ENCODE peak calls at places on chromosomes 16 and 17, in five cellular contexts. W, H, T, Y and N are unnamed samples. For H3K4me1, the result is how much of the 10 kb centered on the place peaks cover.

GRCh38 chr17:67110619-67111018 is 66.3 kb downstream of the CACNG1 start:
- DNase-seq in H (no peak), T (no peak), Y (no peak), W (no peak), N (no peak)

GRCh38 chr16:57723170-57723569 is 12.4 kb upstream of the KATNB1 start:
- DNase-seq in H (no peak), Y (no peak), W (no peak), T (no peak), N (no peak)

GRCh38 chr17:34840758-34841157 is 120.5 kb downstream of the CCT6B start:
- DNase-seq in T (no peak), H (no peak), Y (no peak), W (peak), N (no peak)

GRCh38 chr16:86455116-86455515 is 55.2 kb upstream of the FOXF1 start:
- DNase-seq in Y (no peak), H (no peak), W (no peak), T (no peak), N (no peak)

GRCh38 chr16:67987460-67988160 is 7.3 kb upstream of the DPEP3 start:
- DNase-seq in T (peak), Y (no peak), W (no peak), H (no peak), N (peak)

GRCh38 chr16:9136596-9136995 is 45.2 kb downstream of the HAPSTR1 start:
- DNase-seq in W (no peak), H (no peak), T (no peak), Y (no peak), N (no peak)

GRCh38 chr17:7984904-7985303 is 17.5 kb upstream of the GUCY2D start:
- DNase-seq in H (no peak), W (no peak), Y (no peak), T (no peak), N (no peak)

GRCh38 chr16:28210979-28211505 is 723 bp downstream of the XPO6 start:
- DNase-seq in Y (peak), W (peak), H (peak), T (peak), N (peak)

GRCh38 chr17:40097087-40097486 is 3.3 kb downstream of the NR1D1 start:
- DNase-seq in Y (no peak), W (no peak), T (peak), H (no peak), N (no peak)
- H3K4me1 ChIP-seq in Y (under half), W (half or more), T (half or more), H (half or more), N (under half)

DNA sequence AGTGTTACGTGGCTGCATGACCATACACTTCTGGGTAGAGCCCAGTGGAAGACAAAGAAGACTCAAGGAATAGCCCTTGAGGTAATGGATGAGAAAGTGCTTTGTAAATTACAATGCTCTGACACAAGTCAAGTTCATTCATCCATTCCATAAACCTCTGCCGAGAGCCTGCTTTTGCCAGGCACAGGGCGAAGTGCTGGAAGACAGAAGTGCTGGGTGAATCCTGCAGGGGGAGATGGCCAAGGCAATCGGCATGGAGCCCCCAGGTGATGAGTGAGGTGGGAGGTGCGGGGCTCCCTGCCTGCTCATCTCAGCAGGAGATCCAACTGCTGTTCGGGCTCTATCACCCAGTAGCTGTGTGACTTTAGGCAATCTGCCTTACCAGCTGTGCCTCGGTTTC is 2.8 kb upstream of the SOCS3 start:
- DNase-seq in W (no peak), Y (no peak), T (no peak), H (no peak), N (no peak)
- H3K4me3 ChIP-seq in W (no peak), Y (no peak), T (no peak), H (no peak), N (no peak)

GRCh38 chr16:240559-240958 is 5.9 kb downstream of the FAM234A start:
- DNase-seq in W (no peak), T (no peak), Y (peak), H (no peak), N (no peak)
- H3K4me1 ChIP-seq in W (under half), T (under half), Y (under half), H (under half), N (under half)

GRCh38 chr16:35598696-35599332 is 2139.4 kb downstream of the TP53TG3F start:
- DNase-seq in W (no peak), Y (no peak), H (no peak), T (peak), N (no peak)

GRCh38 chr16:35596467-35596866 is 2137.1 kb downstream of the TP53TG3F start:
- DNase-seq in H (no peak), Y (no peak), T (no peak), W (no peak), N (no peak)

GRCh38 chr16:35602116-35602515 is 2142.7 kb downstream of the TP53TG3F start:
- DNase-seq in H (no peak), W (no peak), Y (no peak), T (no peak), N (no peak)

GRCh38 chr16:35599429-35600165 is 2140.2 kb downstream of the TP53TG3F start:
- DNase-seq in H (no peak), T (no peak), W (no peak), Y (no peak), N (no peak)
- H3K4me3 ChIP-seq in H (no peak), T (no peak), W (no peak), Y (no peak), N (no peak)

GRCh38 chr17:44108440-44109311 is 14.8 kb downstream of the HDAC5 start:
- DNase-seq in W (no peak), H (peak), T (peak), Y (peak), N (peak)

GRCh38 chr17:44106801-44107200 is 16.6 kb downstream of the HDAC5 start:
- DNase-seq in Y (no peak), T (no peak), W (no peak), H (no peak), N (no peak)

GRCh38 chr17:44102845-44103622 is 20.4 kb downstream of the HDAC5 start:
- DNase-seq in H (no peak), T (no peak), W (no peak), Y (no peak), N (no peak)

GRCh38 chr17:44105941-44106340 is 17.5 kb downstream of the HDAC5 start:
- DNase-seq in H (no peak), W (no peak), Y (no peak), T (no peak), N (no peak)

DNA sequence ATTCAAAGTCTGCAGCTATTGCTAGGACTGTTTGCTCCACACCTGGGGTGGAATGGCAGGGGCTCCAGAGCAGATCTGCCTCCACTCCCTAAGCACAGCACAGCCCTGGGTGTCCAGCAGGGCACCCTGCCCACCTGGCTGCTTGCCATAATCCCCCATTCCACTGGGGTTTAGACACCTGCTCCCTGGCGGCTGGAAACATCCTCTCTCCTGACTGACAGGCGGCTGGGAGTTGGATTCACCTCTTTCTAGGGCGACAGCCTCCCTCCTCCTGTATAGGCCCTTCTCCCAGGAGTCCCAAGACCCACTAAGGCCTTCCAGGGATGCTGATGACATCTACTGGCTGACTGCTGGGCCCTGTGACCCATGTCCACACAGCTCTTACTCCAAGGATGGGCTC is 18.0 kb downstream of the HDAC5 start:
- DNase-seq in T (no peak), Y (no peak), W (no peak), H (no peak), N (no peak)
- H3K4me1 ChIP-seq in T (under half), Y (under half), W (under half), H (under half), N (under half)

GRCh38 chr17:17118399-17118798 is 76.1 kb downstream of the MPRIP start:
- DNase-seq in Y (no peak), W (no peak), T (no peak), H (no peak), N (no peak)
- H3K4me3 ChIP-seq in Y (no peak), W (no peak), T (no peak), H (no peak), N (no peak)

DNA sequence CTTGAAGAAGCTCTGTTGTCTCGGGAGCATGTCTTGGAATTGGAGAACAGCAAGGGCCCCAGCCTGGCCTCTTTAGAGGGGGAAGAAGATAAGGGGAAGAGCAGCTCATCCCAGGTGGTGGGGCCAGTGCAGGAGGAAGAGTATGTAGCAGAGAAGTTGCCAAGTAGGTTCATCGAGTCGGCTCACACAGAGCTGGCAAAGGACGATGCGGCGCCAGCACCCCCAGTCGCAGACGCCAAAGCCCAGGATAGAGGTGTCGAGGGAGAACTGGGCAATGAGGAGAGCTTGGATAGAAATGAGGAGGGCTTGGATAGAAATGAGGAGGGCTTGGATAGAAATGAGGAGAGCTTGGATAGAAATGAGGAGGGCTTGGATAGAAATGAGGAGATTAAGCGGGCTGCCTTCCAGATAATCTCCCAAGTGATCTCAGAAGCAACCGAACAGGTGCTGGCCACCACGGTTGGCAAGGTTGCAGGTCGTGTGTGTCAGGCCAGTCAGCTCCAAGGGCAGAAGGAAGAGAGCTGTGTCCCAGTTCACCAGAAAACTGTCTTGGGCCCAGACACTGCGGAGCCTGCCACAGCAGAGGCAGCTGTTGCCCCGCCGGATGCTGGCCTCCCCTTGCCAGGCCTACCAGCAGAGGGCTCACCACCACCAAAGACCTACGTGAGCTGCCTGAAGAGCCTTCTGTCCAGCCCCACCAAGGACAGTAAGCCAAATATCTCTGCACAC is 21.2 kb downstream of the AKAP1 start:
- DNase-seq in Y (peak), H (no peak), W (no peak), T (no peak), N (no peak)
- H3K4me1 ChIP-seq in Y (half or more), H (under half), W (under half), T (under half), N (under half)

GRCh38 chr17:2212328-2212981 is 91.1 kb downstream of the SMG6 start:
- DNase-seq in H (peak), W (no peak), T (peak), Y (no peak), N (peak)

GRCh38 chr17:2214887-2215615 is 88.5 kb downstream of the SMG6 start:
- DNase-seq in Y (no peak), W (peak), H (no peak), T (peak), N (peak)

GRCh38 chr17:2213291-2213960 is 90.2 kb downstream of the SMG6 start:
- DNase-seq in T (peak), W (no peak), H (no peak), Y (no peak), N (no peak)

GRCh38 chr17:2215616-2216364 is 87.8 kb downstream of the SMG6 start:
- DNase-seq in T (peak), Y (peak), H (peak), W (peak), N (peak)

DNA sequence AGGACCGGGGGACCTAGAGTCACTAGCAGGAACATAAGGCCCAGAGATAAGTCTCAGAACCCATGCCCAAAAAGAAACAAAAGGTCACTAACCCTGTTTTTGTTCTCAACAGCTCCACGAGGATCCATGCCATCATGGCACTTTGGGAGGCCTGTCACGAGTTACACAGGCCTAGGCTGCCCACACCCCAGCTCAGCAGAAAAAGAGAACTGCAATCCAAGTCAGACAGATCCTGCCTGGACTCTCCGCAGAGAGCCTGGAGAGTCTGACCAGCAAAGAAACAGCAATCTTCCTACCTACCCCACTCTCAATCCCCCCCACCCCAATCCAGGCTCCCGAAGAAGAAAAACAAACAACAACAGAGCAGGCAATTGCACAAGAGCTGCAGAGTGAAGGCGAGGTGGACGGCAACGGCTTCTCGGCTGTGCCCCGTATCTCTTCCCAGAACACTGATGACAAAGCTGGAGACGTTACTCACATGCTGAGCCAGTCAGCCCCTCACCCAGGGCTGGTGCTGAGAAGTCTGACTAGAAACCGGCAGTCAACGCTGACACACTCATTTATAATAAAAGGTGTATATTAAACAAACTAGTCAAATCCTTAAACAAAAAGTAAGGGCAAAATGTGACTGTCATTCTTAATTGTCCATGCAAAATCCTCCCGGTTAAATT is 89.4 kb downstream of the SMG6 start:
- DNase-seq in H (peak), W (no peak), T (peak), Y (no peak), N (peak)
- H3K4me3 ChIP-seq in H (no peak), W (no peak), T (no peak), Y (no peak), N (no peak)

GRCh38 chr17:1226308-1226707 is 43.9 kb upstream of the BHLHA9 start:
- DNase-seq in T (no peak), H (no peak), Y (no peak), W (no peak), N (no peak)

GRCh38 chr17:1222321-1222720 is 42.5 kb upstream of the ABR start:
- DNase-seq in W (no peak), H (no peak), T (no peak), Y (no peak), N (no peak)

GRCh38 chr17:1221209-1221608 is 41.4 kb upstream of the ABR start:
- DNase-seq in Y (no peak), H (no peak), W (no peak), T (no peak), N (no peak)

GRCh38 chr17:1224330-1224729 is 44.5 kb upstream of the ABR start:
- DNase-seq in T (no peak), H (no peak), W (no peak), Y (no peak), N (no peak)

GRCh38 chr17:1223662-1224061 is 43.9 kb upstream of the ABR start:
- DNase-seq in Y (no peak), H (no peak), W (no peak), T (no peak), N (no peak)
- H3K4me1 ChIP-seq in Y (under half), H (under half), W (under half), T (under half), N (under half)

GRCh38 chr17:48574523-48575065 is 3.6 kb downstream of the HOXB4 start:
- DNase-seq in H (no peak), W (no peak), T (no peak), Y (peak), N (no peak)
- H3K4me3 ChIP-seq in H (no peak), W (no peak), T (no peak), Y (no peak), N (no peak)